ENCODE peak calls at places on chromosomes 12 and 14, in five cellular contexts. R is GM12878, I is IMR-90, Q is uterus, V is sigmoid colon. A is an unnamed sample.

GRCh38 chr14:55605793-55606192 is 25.8 kb downstream of the KTN1 start:
- DNase-seq in R (no peak), I (no peak), Q (no peak), V (no peak), A (no peak)

GRCh38 chr14:88426271-88426670 is 40.8 kb downstream of the SPATA7 start:
- DNase-seq in R (no peak), I (peak; percentile 74), Q (no peak), V (no peak), A (no peak)

GRCh38 chr14:52185178-52185577 is 82.3 kb upstream of the PTGDR start:
- DNase-seq in R (no peak), I (no peak), Q (no peak), V (no peak), A (no peak)

GRCh38 chr12:101552277-101552676 is 42.5 kb upstream of the MYBPC1 start:
- DNase-seq in R (no peak), I (peak; percentile 65), Q (no peak), V (no peak), A (no peak)

GRCh38 chr12:128968668-128969067 is 115.4 kb downstream of the GLT1D1 start:
- DNase-seq in R (no peak), I (no peak), Q (no peak), V (no peak), A (no peak)

GRCh38 chr12:46500673-46501072 is 128.1 kb upstream of the SLC38A2 start:
- DNase-seq in R (no peak), I (no peak), Q (no peak), V (no peak), A (no peak)

GRCh38 chr14:56116128-56116900 is 1.9 kb upstream of the PELI2 start:
- DNase-seq in R (no peak), I (no peak), Q (no peak), V (peak; percentile 60), A (no peak)

GRCh38 chr12:3990356-3990975 is 117.3 kb upstream of the PARP11 start:
- DNase-seq in R (no peak), I (no peak), Q (no peak), V (no peak), A (no peak)

GRCh38 chr12:25796523-25797000 is 161.9 kb upstream of the RASSF8 start:
- DNase-seq in R (no peak), I (peak; percentile 67), Q (no peak), V (no peak), A (no peak)

GRCh38 chr14:50836515-50836914 is 5.6 kb upstream of the NIN start:
- DNase-seq in R (no peak), I (peak; percentile 68), Q (no peak), V (no peak), A (no peak)

GRCh38 chr14:76163668-76164363 is 12.1 kb downstream of the GPATCH2L start:
- DNase-seq in R (no peak), I (no peak), Q (no peak), V (no peak), A (no peak)

GRCh38 chr12:30754383-30754749 is 385 bp downstream of the CAPRIN2 start:
- DNase-seq in R (no peak), I (no peak), Q (no peak), V (no peak), A (no peak)

GRCh38 chr12:89060133-89060532 is 292.2 kb downstream of the DUSP6 start:
- DNase-seq in R (no peak), I (peak; percentile 12), Q (no peak), V (no peak), A (no peak)

GRCh38 chr14:68779761-68780323 is 13.0 kb downstream of the ZFP36L1 start:
- DNase-seq in R (no peak), I (peak; percentile 91), Q (peak; percentile 49), V (peak; percentile 81), A (no peak)

GRCh38 chr14:21523203-21523602 is 2.9 kb downstream of the SALL2 start:
- DNase-seq in R (no peak), I (no peak), Q (no peak), V (no peak), A (no peak)

GRCh38 chr14:75559451-75560187 is 18.8 kb upstream of the FLVCR2 start:
- DNase-seq in R (no peak), I (peak; percentile 30), Q (no peak), V (no peak), A (no peak)

GRCh38 chr12:130161261-130162231 is 718 bp upstream of the FZD10 start:
- DNase-seq in R (no peak), I (no peak), Q (peak; percentile 23), V (no peak), A (no peak)

GRCh38 chr14:99508896-99509629 is 27.9 kb downstream of the CCNK start:
- DNase-seq in R (no peak), I (no peak), Q (no peak), V (no peak), A (no peak)

GRCh38 chr14:23057757-23058653 is 685 bp upstream of the CDH24 start:
- DNase-seq in R (peak; percentile 40), I (peak; percentile 76), Q (peak; percentile 89), V (peak; percentile 94), A (no peak)

GRCh38 chr12:78562358-78563205 is 302.0 kb upstream of the SYT1 start:
- DNase-seq in R (no peak), I (peak; percentile 2), Q (no peak), V (no peak), A (no peak)

GRCh38 chr14:103125098-103126070 is 2.1 kb downstream of the TNFAIP2 start:
- DNase-seq in R (no peak), I (no peak), Q (no peak), V (peak; percentile 62), A (no peak)
- H3K27me3 ChIP-seq in R (no peaks in the 10 kb centered on the region), I (peaks cover 6% of the 10 kb centered on the region), Q (no peaks in the 10 kb centered on the region), V (peaks cover 22% of the 10 kb centered on the region), A (peaks cover 32% of the 10 kb centered on the region)

GRCh38 chr12:105317453-105317852 is 13.0 kb upstream of the C12orf75 start:
- DNase-seq in R (no peak), I (peak; percentile 84), Q (no peak), V (no peak), A (no peak)
- H3K4me1 ChIP-seq in R (no peaks in the 10 kb centered on the region), I (peaks cover 12% of the 10 kb centered on the region), Q (no peaks in the 10 kb centered on the region), V (no peaks in the 10 kb centered on the region), A (no peaks in the 10 kb centered on the region)

GRCh38 chr12:119179335-119180021 is 747 bp downstream of the HSPB8 start:
- DNase-seq in R (no peak), I (peak; percentile 70), Q (no peak), V (peak; percentile 76), A (no peak)
- TF ChIP-seq POLR2A in R (no peak), I (no peak), Q (no peak), V (no peak), A (peak; percentile 18)

GRCh38 chr12:54021006-54021405 is 7.2 kb upstream of the HOXC6 start:
- DNase-seq in R (no peak), I (no peak), Q (no peak), V (no peak), A (no peak)
- H3K27me3 ChIP-seq in R (peaks cover 3% of the 10 kb centered on the region), I (peaks cover 84% of the 10 kb centered on the region), Q (no peaks in the 10 kb centered on the region), V (peaks cover 100% of the 10 kb centered on the region), A (peaks cover 100% of the 10 kb centered on the region)

GRCh38 chr12:6205761-6206160 is 5.6 kb downstream of the CD9 start:
- DNase-seq in R (no peak), I (no peak), Q (no peak), V (no peak), A (no peak)
- H3K4me1 ChIP-seq in R (no peaks in the 10 kb centered on the region), I (peaks cover 14% of the 10 kb centered on the region), Q (peaks cover 42% of the 10 kb centered on the region), V (peaks cover 96% of the 10 kb centered on the region), A (peaks cover 90% of the 10 kb centered on the region)

GRCh38 chr12:131608740-131609665 is 101.9 kb upstream of the SFSWAP start:
- DNase-seq in R (no peak), I (peak; percentile 7), Q (peak; percentile 79), V (peak; percentile 84), A (no peak)
- TF ChIP-seq POLR2A in R (no peak), I (no peak), Q (no peak), V (no peak), A (no peak)

DNA sequence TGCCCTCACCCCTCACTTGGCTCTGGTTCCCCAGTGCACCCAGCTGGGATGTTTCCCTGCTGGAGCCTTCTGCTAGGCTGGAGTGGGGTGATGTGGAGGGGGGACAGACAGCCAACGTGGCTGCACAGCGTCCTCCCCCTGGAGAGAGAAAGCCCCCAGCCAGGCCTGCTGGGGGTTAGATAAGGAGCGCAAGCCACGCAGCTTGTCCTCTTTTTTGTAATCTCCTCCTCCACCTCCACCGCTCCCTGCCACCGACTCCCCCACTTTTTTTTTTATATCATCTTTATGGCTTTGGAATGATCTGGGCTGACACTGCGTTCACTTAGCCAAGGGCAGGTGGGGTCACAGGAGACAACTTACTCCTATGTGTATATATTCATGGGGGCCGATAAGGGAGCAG is 169.8 kb upstream of the LHX5 start:
- DNase-seq in R (no peak), I (no peak), Q (no peak), V (no peak), A (no peak)
- H3K27me3 ChIP-seq in R (no peaks in the 10 kb centered on the region), I (peaks cover 20% of the 10 kb centered on the region), Q (no peaks in the 10 kb centered on the region), V (peaks cover 78% of the 10 kb centered on the region), A (no peaks in the 10 kb centered on the region)